ENCODE peak calls at places on chromosomes 5 and 9, in six cellular contexts. V is T-helper 17 cell; J is T-cell; M is NCI-H524; I is stimulated activated CD4-positive, alpha-beta T cell treated with anti-CD3 and anti-CD28 coated beads, Interleukin-4, amount 100 ng/mL, for 48 hours; B is dorsolateral prefrontal cortex. S is an unnamed sample.

GRCh38 chr9:98500337-98500919 is 208.3 kb downstream of the GABBR2 start:
- DNase-seq in V (no peak), J (no peak), M (no peak), I (no peak), B (no peak), S (no peak)

GRCh38 chr5:6424110-6424659 is 24.5 kb upstream of the UBE2QL1 start:
- DNase-seq in V (no peak), J (no peak), M (no peak), I (no peak), B (no peak), S (no peak)

GRCh38 chr9:15927131-15927530 is 374.3 kb downstream of the CCDC171 start:
- DNase-seq in V (no peak), J (no peak), M (no peak), I (no peak), B (no peak), S (no peak)

GRCh38 chr9:91416086-91416712 is 7.4 kb downstream of the NFIL3 start:
- DNase-seq in V (no peak), J (no peak), M (no peak), I (no peak), B (no peak), S (no peak)

GRCh38 chr9:98479967-98480847 is 224.8 kb upstream of the TBC1D2 start:
- DNase-seq in V (no peak), J (no peak), M (no peak), I (no peak), B (no peak), S (no peak)

GRCh38 chr9:93058357-93059096 is at the start of gene SUSD3:
- DNase-seq in V (peak; percentile 63), J (peak; percentile 66), M (no peak), I (peak; percentile 57), B (no peak), S (peak; percentile 85)

GRCh38 chr9:16705121-16705604 is 165.3 kb downstream of the BNC2 start:
- DNase-seq in V (no peak), J (no peak), M (no peak), I (no peak), B (no peak), S (peak; percentile 46)

GRCh38 chr9:13817754-13818278 is 496.1 kb downstream of the NFIB start:
- DNase-seq in V (no peak), J (no peak), M (no peak), I (no peak), B (no peak), S (no peak)

GRCh38 chr9:34579097-34579818 is 10.3 kb downstream of the CNTFR start:
- DNase-seq in V (no peak), J (no peak), M (no peak), I (no peak), B (no peak), S (no peak)

GRCh38 chr9:121604242-121604641 is 47.2 kb upstream of the DAB2IP start:
- DNase-seq in V (no peak), J (no peak), M (no peak), I (no peak), B (no peak), S (peak; percentile 70)

GRCh38 chr9:129038109-129038852 is 1.9 kb downstream of the MIGA2 start:
- DNase-seq in V (no peak), J (no peak), M (no peak), I (no peak), B (no peak), S (no peak)

S was measured in upper lobe of left lung.